ENCODE peak calls at places on chromosomes 1 and 21, in six cellular contexts. One of them, this sample, is unnamed.

GRCh38 chr1:23370744-23371710 is 1.4 kb upstream of the ZNF436 start:
- DNase-seq in mesenchymal stem cell: peak
- DNase-seq in IMR-90: no peak
- DNase-seq in H7: peak
- DNase-seq in HCT116: no peak
- DNase-seq in GM23248: peak
- DNase-seq in this sample: no peak

GRCh38 chr1:28887418-28887834 is 26.9 kb upstream of the EPB41 start:
- DNase-seq in H7: peak
- DNase-seq in GM23248: peak
- DNase-seq in mesenchymal stem cell: peak
- DNase-seq in HCT116: no peak
- DNase-seq in IMR-90: no peak
- DNase-seq in this sample: no peak

GRCh38 chr1:55127827-55128343 is 87.3 kb downstream of the USP24 start:
- DNase-seq in GM23248: peak
- DNase-seq in mesenchymal stem cell: peak
- DNase-seq in HCT116: no peak
- DNase-seq in IMR-90: peak
- DNase-seq in H7: no peak
- DNase-seq in this sample: no peak

GRCh38 chr1:24795236-24795635 is 50.0 kb downstream of the CLIC4 start:
- DNase-seq in HCT116: no peak
- DNase-seq in mesenchymal stem cell: no peak
- DNase-seq in H7: no peak
- DNase-seq in GM23248: peak
- DNase-seq in IMR-90: peak
- DNase-seq in this sample: no peak

GRCh38 chr1:172795741-172796140 is 136.8 kb downstream of the FASLG start:
- DNase-seq in mesenchymal stem cell: no peak
- DNase-seq in IMR-90: no peak
- DNase-seq in GM23248: no peak
- DNase-seq in HCT116: no peak
- DNase-seq in H7: no peak
- DNase-seq in this sample: no peak

GRCh38 chr1:221089273-221089672 is 210.0 kb downstream of the HLX start:
- DNase-seq in IMR-90: peak
- DNase-seq in H7: no peak
- DNase-seq in HCT116: no peak
- DNase-seq in GM23248: peak
- DNase-seq in mesenchymal stem cell: peak
- DNase-seq in this sample: no peak

GRCh38 chr1:15863156-15863901 is 15.8 kb downstream of the SPEN start:
- DNase-seq in IMR-90: no peak
- DNase-seq in GM23248: no peak
- DNase-seq in HCT116: no peak
- DNase-seq in H7: no peak
- DNase-seq in mesenchymal stem cell: no peak
- DNase-seq in this sample: no peak

GRCh38 chr1:216500273-216500967 is 77.2 kb upstream of the USH2A start:
- DNase-seq in IMR-90: no peak
- DNase-seq in HCT116: no peak
- DNase-seq in mesenchymal stem cell: no peak
- DNase-seq in GM23248: no peak
- DNase-seq in H7: no peak
- DNase-seq in this sample: no peak

GRCh38 chr1:172990598-172991215 is 60.0 kb downstream of the TNFSF18 start:
- DNase-seq in IMR-90: peak
- DNase-seq in H7: no peak
- DNase-seq in mesenchymal stem cell: peak
- DNase-seq in GM23248: peak
- DNase-seq in HCT116: no peak
- DNase-seq in this sample: no peak

GRCh38 chr21:15549671-15550070 is 180.1 kb upstream of the USP25 start:
- DNase-seq in H7: no peak
- DNase-seq in mesenchymal stem cell: peak
- DNase-seq in GM23248: peak
- DNase-seq in IMR-90: peak
- DNase-seq in HCT116: no peak
- DNase-seq in this sample: peak

GRCh38 chr1:51444096-51444495 is 75.0 kb downstream of the EPS15 start:
- DNase-seq in mesenchymal stem cell: no peak
- DNase-seq in HCT116: no peak
- DNase-seq in GM23248: peak
- DNase-seq in IMR-90: peak
- DNase-seq in H7: no peak
- DNase-seq in this sample: peak

GRCh38 chr1:12505639-12506311 is 112.2 kb downstream of the DHRS3 start:
- DNase-seq in mesenchymal stem cell: no peak
- DNase-seq in H7: peak
- DNase-seq in IMR-90: no peak
- DNase-seq in HCT116: no peak
- DNase-seq in GM23248: no peak
- DNase-seq in this sample: no peak

GRCh38 chr1:226690460-226690982 is 48.6 kb downstream of the ITPKB start:
- DNase-seq in IMR-90: peak
- DNase-seq in HCT116: no peak
- DNase-seq in H7: no peak
- DNase-seq in GM23248: no peak
- DNase-seq in mesenchymal stem cell: peak
- DNase-seq in this sample: no peak

GRCh38 chr21:42579456-42580075 is 65.9 kb downstream of the SLC37A1 start:
- DNase-seq in H7: peak
- DNase-seq in mesenchymal stem cell: no peak
- DNase-seq in GM23248: no peak
- DNase-seq in IMR-90: no peak
- DNase-seq in HCT116: no peak
- DNase-seq in this sample: no peak

GRCh38 chr1:37325010-37325409 is 149.4 kb upstream of the ZC3H12A start:
- DNase-seq in H7: no peak
- DNase-seq in mesenchymal stem cell: no peak
- DNase-seq in HCT116: no peak
- DNase-seq in GM23248: no peak
- DNase-seq in IMR-90: no peak
- DNase-seq in this sample: no peak

GRCh38 chr1:29450591-29450990 is 214.3 kb downstream of the PTPRU start:
- DNase-seq in H7: peak
- DNase-seq in HCT116: no peak
- DNase-seq in GM23248: no peak
- DNase-seq in IMR-90: no peak
- DNase-seq in mesenchymal stem cell: no peak
- DNase-seq in this sample: no peak

GRCh38 chr1:160993544-160993943 is 27.4 kb downstream of the F11R start:
- DNase-seq in IMR-90: peak
- DNase-seq in mesenchymal stem cell: peak
- DNase-seq in H7: no peak
- DNase-seq in HCT116: no peak
- DNase-seq in GM23248: peak
- DNase-seq in this sample: peak

GRCh38 chr1:110672001-110672752 is 2.6 kb downstream of the KCNA3 start:
- DNase-seq in H7: peak
- DNase-seq in mesenchymal stem cell: no peak
- DNase-seq in HCT116: no peak
- DNase-seq in GM23248: peak
- DNase-seq in IMR-90: peak
- DNase-seq in this sample: no peak

GRCh38 chr21:41799763-41800162 is 32.9 kb upstream of the RIPK4 start:
- DNase-seq in mesenchymal stem cell: no peak
- DNase-seq in IMR-90: no peak
- DNase-seq in GM23248: no peak
- DNase-seq in HCT116: no peak
- DNase-seq in H7: no peak
- DNase-seq in this sample: no peak

GRCh38 chr1:64212023-64212422 is 8.6 kb downstream of the UBE2U start:
- DNase-seq in GM23248: peak
- DNase-seq in mesenchymal stem cell: no peak
- DNase-seq in HCT116: no peak
- DNase-seq in IMR-90: peak
- DNase-seq in H7: no peak
- DNase-seq in this sample: peak

GRCh38 chr1:13725714-13726175 is 25.8 kb downstream of the PRDM2 start:
- DNase-seq in HCT116: peak
- DNase-seq in H7: peak
- DNase-seq in mesenchymal stem cell: peak
- DNase-seq in IMR-90: peak
- DNase-seq in GM23248: peak
- DNase-seq in this sample: peak

GRCh38 chr1:24909388-24909898 is 20.6 kb downstream of the RUNX3 start:
- DNase-seq in H7: peak
- DNase-seq in IMR-90: peak
- DNase-seq in mesenchymal stem cell: peak
- DNase-seq in HCT116: no peak
- DNase-seq in GM23248: peak
- DNase-seq in this sample: peak

GRCh38 chr1:67685067-67685557 is at the start of gene GADD45A:
- DNase-seq in HCT116: peak
- DNase-seq in IMR-90: peak
- DNase-seq in mesenchymal stem cell: peak
- DNase-seq in GM23248: peak
- DNase-seq in H7: peak
- DNase-seq in this sample: peak

GRCh38 chr1:159866066-159866465 is 3.6 kb upstream of the VSIG8 start:
- DNase-seq in H7: no peak
- DNase-seq in GM23248: no peak
- DNase-seq in HCT116: no peak
- DNase-seq in IMR-90: no peak
- DNase-seq in mesenchymal stem cell: no peak
- DNase-seq in this sample: no peak

GRCh38 chr1:152514715-152515453 is 602 bp downstream of the CRCT1 start:
- DNase-seq in H7: no peak
- DNase-seq in mesenchymal stem cell: no peak
- DNase-seq in HCT116: no peak
- DNase-seq in IMR-90: no peak
- DNase-seq in GM23248: peak
- DNase-seq in this sample: no peak

GRCh38 chr21:17819878-17820232 is 699 bp upstream of the C21orf91 start:
- DNase-seq in HCT116: no peak
- DNase-seq in H7: peak
- DNase-seq in IMR-90: peak
- DNase-seq in GM23248: no peak
- DNase-seq in mesenchymal stem cell: no peak
- DNase-seq in this sample: no peak

GRCh38 chr21:44920694-44921604 is at the start of gene ITGB2:
- DNase-seq in GM23248: no peak
- DNase-seq in HCT116: no peak
- DNase-seq in IMR-90: no peak
- DNase-seq in mesenchymal stem cell: no peak
- DNase-seq in H7: no peak
- DNase-seq in this sample: no peak

GRCh38 chr1:223741861-223742260 is 29.5 kb downstream of the CAPN2 start:
- DNase-seq in HCT116: no peak
- DNase-seq in mesenchymal stem cell: peak
- DNase-seq in H7: peak
- DNase-seq in IMR-90: peak
- DNase-seq in GM23248: peak
- DNase-seq in this sample: peak

GRCh38 chr1:235207202-235207565 is 46.1 kb upstream of the RBM34 start:
- DNase-seq in HCT116: no peak
- DNase-seq in GM23248: no peak
- DNase-seq in H7: no peak
- DNase-seq in IMR-90: no peak
- DNase-seq in mesenchymal stem cell: no peak
- DNase-seq in this sample: no peak

GRCh38 chr1:18018381-18018780 is 89.2 kb upstream of the IGSF21 start:
- DNase-seq in H7: no peak
- DNase-seq in HCT116: no peak
- DNase-seq in GM23248: no peak
- DNase-seq in IMR-90: no peak
- DNase-seq in mesenchymal stem cell: no peak
- DNase-seq in this sample: no peak

GRCh38 chr1:46983825-46984586 is 39.5 kb upstream of the CYP4X1 start:
- DNase-seq in HCT116: no peak
- DNase-seq in H7: no peak
- DNase-seq in mesenchymal stem cell: no peak
- DNase-seq in GM23248: peak
- DNase-seq in IMR-90: no peak
- DNase-seq in this sample: no peak

GRCh38 chr1:17274186-17275170 is 25.6 kb downstream of the PADI3 start:
- DNase-seq in H7: peak
- DNase-seq in IMR-90: peak
- DNase-seq in mesenchymal stem cell: peak
- DNase-seq in GM23248: peak
- DNase-seq in HCT116: peak
- DNase-seq in this sample: peak

GRCh38 chr1:39105061-39105840 is 79.1 kb downstream of the NDUFS5 start:
- DNase-seq in HCT116: no peak
- DNase-seq in GM23248: peak
- DNase-seq in IMR-90: peak
- DNase-seq in mesenchymal stem cell: peak
- DNase-seq in H7: peak
- DNase-seq in this sample: no peak

GRCh38 chr1:154352245-154352580 is 26.9 kb downstream of the ATP8B2 start:
- DNase-seq in HCT116: no peak
- DNase-seq in H7: peak
- DNase-seq in mesenchymal stem cell: peak
- DNase-seq in IMR-90: no peak
- DNase-seq in GM23248: no peak
- DNase-seq in this sample: no peak
- H3K4me3 ChIP-seq in HCT116: peak
- H3K4me3 ChIP-seq in H7: peak
- H3K4me3 ChIP-seq in mesenchymal stem cell: peak
- H3K4me3 ChIP-seq in IMR-90: no peak
- H3K4me3 ChIP-seq in GM23248: peak
- H3K4me3 ChIP-seq in this sample: peak

GRCh38 chr1:71364236-71364635 is 283.4 kb upstream of the ZRANB2 start:
- DNase-seq in GM23248: peak
- DNase-seq in HCT116: no peak
- DNase-seq in mesenchymal stem cell: no peak
- DNase-seq in IMR-90: peak
- DNase-seq in H7: no peak
- DNase-seq in this sample: no peak

GRCh38 chr1:71365451-71365850 is 284.6 kb upstream of the ZRANB2 start:
- DNase-seq in H7: no peak
- DNase-seq in GM23248: peak
- DNase-seq in HCT116: no peak
- DNase-seq in mesenchymal stem cell: peak
- DNase-seq in IMR-90: peak
- DNase-seq in this sample: no peak
- H3K4me3 ChIP-seq in H7: no peak
- H3K4me3 ChIP-seq in GM23248: peak
- H3K4me3 ChIP-seq in HCT116: no peak
- H3K4me3 ChIP-seq in mesenchymal stem cell: peak
- H3K4me3 ChIP-seq in IMR-90: peak
- H3K4me3 ChIP-seq in this sample: peak

GRCh38 chr1:156368889-156369684 is at the start of gene RHBG:
- DNase-seq in HCT116: no peak
- DNase-seq in GM23248: peak
- DNase-seq in mesenchymal stem cell: peak
- DNase-seq in H7: peak
- DNase-seq in IMR-90: peak
- DNase-seq in this sample: no peak
- H3K4me3 ChIP-seq in HCT116: peak
- H3K4me3 ChIP-seq in GM23248: peak
- H3K4me3 ChIP-seq in mesenchymal stem cell: peak
- H3K4me3 ChIP-seq in H7: peak
- H3K4me3 ChIP-seq in IMR-90: no peak
- H3K4me3 ChIP-seq in this sample: peak

GRCh38 chr1:154968731-154969130 is 1.8 kb downstream of the SHC1 start:
- DNase-seq in IMR-90: no peak
- DNase-seq in mesenchymal stem cell: no peak
- DNase-seq in GM23248: no peak
- DNase-seq in H7: no peak
- DNase-seq in HCT116: no peak
- DNase-seq in this sample: no peak
- H3K4me3 ChIP-seq in IMR-90: peak
- H3K4me3 ChIP-seq in mesenchymal stem cell: peak
- H3K4me3 ChIP-seq in GM23248: peak
- H3K4me3 ChIP-seq in H7: peak
- H3K4me3 ChIP-seq in HCT116: no peak
- H3K4me3 ChIP-seq in this sample: peak